ENCODE peak calls at places on chromosomes 11 and 22, in nine cellular contexts. K is GM23248; T is effector memory CD4-positive, alpha-beta T cell; C is neuronal stem cell; L is neural progenitor cell; G is HAP-1; U is lung; J is tibial nerve; H is CD8-positive, alpha-beta T cell. I is an unnamed sample.

GRCh38 chr11:68396526-68396925 is 64.0 kb upstream of the PPP6R3 start:
- DNase-seq in L (no peak), J (no peak), H (no peak), T (no peak), C (no peak), K (no peak), G (no peak), U (no peak), I (no peak)

GRCh38 chr11:93524173-93524536 is 19.0 kb downstream of the SMCO4 start:
- DNase-seq in J (no peak), U (no peak), K (no peak), L (no peak), T (no peak), G (no peak), C (no peak), H (no peak), I (no peak)

GRCh38 chr22:41780714-41781507 is 19.6 kb upstream of the CCDC134 start:
- DNase-seq in G (no peak), K (peak; percentile 64), U (peak; percentile 70), J (peak; percentile 35), T (peak; percentile 79), H (peak; percentile 92), C (no peak), L (no peak), I (no peak)

GRCh38 chr11:1482581-1483444 is 3.8 kb downstream of the MOB2 start:
- DNase-seq in C (no peak), K (no peak), H (no peak), J (no peak), U (peak; percentile 51), G (no peak), L (no peak), T (no peak), I (no peak)

GRCh38 chr11:67615455-67616430 is 9.0 kb downstream of the NDUFV1 start:
- DNase-seq in G (peak; percentile 78), J (no peak), H (peak; percentile 42), K (peak; percentile 52), C (no peak), U (no peak), T (no peak), L (peak; percentile 54), I (no peak)

GRCh38 chr11:14114269-14114668 is 151.7 kb downstream of the SPON1 start:
- DNase-seq in H (no peak), U (no peak), T (no peak), K (no peak), G (no peak), L (no peak), J (no peak), C (no peak), I (no peak)

GRCh38 chr11:65415499-65416340 is 6.9 kb upstream of the NEAT1 start:
- DNase-seq in H (no peak), L (peak; percentile 21), C (no peak), G (no peak), U (no peak), J (no peak), T (no peak), K (peak; percentile 17), I (no peak)

GRCh38 chr11:69166186-69167115 is 10.7 kb downstream of the SMIM38 start:
- DNase-seq in G (no peak), U (no peak), J (no peak), C (no peak), K (peak; percentile 90), H (no peak), L (peak; percentile 34), T (no peak), I (no peak)

GRCh38 chr22:25383278-25383820 is 163.9 kb downstream of the CRYBB2 start:
- DNase-seq in K (no peak), T (no peak), H (no peak), G (no peak), U (no peak), J (no peak), C (no peak), L (peak; percentile 35), I (no peak)

GRCh38 chr22:19169002-19169946 is 9.3 kb downstream of the SLC25A1 start:
- DNase-seq in K (peak; percentile 41), T (no peak), G (peak; percentile 75), C (peak; percentile 58), J (no peak), H (no peak), L (peak; percentile 94), U (no peak), I (no peak)

GRCh38 chr11:80841716-80842115 is 1400.9 kb upstream of the TENM4 start:
- DNase-seq in U (no peak), L (no peak), T (no peak), C (no peak), G (no peak), H (no peak), J (no peak), K (peak; percentile 18), I (no peak)

GRCh38 chr11:2673250-2673610 is 26.6 kb downstream of the KCNQ1OT1 start:
- DNase-seq in U (no peak), K (no peak), T (no peak), J (no peak), C (no peak), H (no peak), G (no peak), L (no peak), I (no peak)

GRCh38 chr11:126523441-126523840 is 168.0 kb downstream of the ST3GAL4 start:
- DNase-seq in H (no peak), K (no peak), J (no peak), G (no peak), L (no peak), U (no peak), C (no peak), T (no peak), I (no peak)

GRCh38 chr22:36083056-36083455 is 54.4 kb upstream of the RBFOX2 start:
- DNase-seq in T (no peak), H (no peak), J (no peak), L (no peak), U (no peak), K (no peak), C (no peak), G (no peak), I (no peak)

GRCh38 chr11:15106201-15106965 is 8.3 kb upstream of the INSC start:
- DNase-seq in K (peak; percentile 87), H (no peak), G (peak; percentile 12), T (no peak), C (no peak), J (no peak), L (peak; percentile 42), U (no peak), I (no peak)

GRCh38 chr11:63769719-63770443 is 1.3 kb upstream of the ZFTA start:
- DNase-seq in C (peak; percentile 32), T (no peak), L (peak; percentile 64), G (no peak), J (no peak), K (peak; percentile 24), U (no peak), H (no peak), I (no peak)
- H3K4me1 ChIP-seq in C (peaks cover 25% of the 10 kb centered on the region), T (peaks cover 17% of the 10 kb centered on the region), L (peaks cover 29% of the 10 kb centered on the region), G (peaks cover 10% of the 10 kb centered on the region), J (no peaks in the 10 kb centered on the region), K (peaks cover 6% of the 10 kb centered on the region), U (no peaks in the 10 kb centered on the region), H (peaks cover 15% of the 10 kb centered on the region), I (peaks cover 14% of the 10 kb centered on the region)

DNA sequence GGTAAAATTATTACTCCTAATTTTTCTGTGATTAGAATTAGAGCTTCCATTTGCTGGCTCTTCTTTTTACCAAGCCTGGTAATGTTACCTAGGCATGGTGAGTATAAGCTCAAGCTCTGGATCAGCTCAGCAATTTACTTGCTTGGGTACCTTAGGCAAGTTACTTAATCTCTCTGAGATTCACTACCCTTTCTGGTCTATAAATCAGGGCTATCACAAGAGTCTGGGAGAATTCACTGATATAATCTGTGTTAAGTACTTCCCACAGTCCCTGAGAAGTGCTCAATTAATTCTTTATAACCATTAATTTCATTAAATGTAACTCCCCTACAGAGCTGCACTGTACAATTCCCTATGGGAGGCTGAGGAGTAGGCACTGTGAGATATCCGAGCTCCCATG is 44.2 kb downstream of the TMEM123 start:
- DNase-seq in U (no peak), L (no peak), G (no peak), T (no peak), K (no peak), H (no peak), J (no peak), C (no peak), I (no peak)
- H3K36me3 ChIP-seq in U (peaks cover 6% of the 10 kb centered on the region), L (no peaks in the 10 kb centered on the region), G (no peaks in the 10 kb centered on the region), T (peaks cover 13% of the 10 kb centered on the region), K (peaks cover 2% of the 10 kb centered on the region), H (peaks cover 16% of the 10 kb centered on the region), J (no peaks in the 10 kb centered on the region), C (peaks cover 2% of the 10 kb centered on the region), I (no peaks in the 10 kb centered on the region)

GRCh38 chr22:39468487-39469325 is 11.9 kb downstream of the MGAT3 start:
- DNase-seq in U (no peak), H (no peak), T (no peak), J (no peak), G (no peak), L (no peak), C (no peak), K (no peak), I (no peak)

GRCh38 chr22:39469326-39469680 is 12.5 kb downstream of the MGAT3 start:
- DNase-seq in G (no peak), L (no peak), H (no peak), U (no peak), K (no peak), J (no peak), C (no peak), T (no peak), I (no peak)

GRCh38 chr22:39471421-39472141 is 14.8 kb downstream of the MGAT3 start:
- DNase-seq in J (no peak), L (peak; percentile 36), K (peak; percentile 48), G (peak; percentile 37), T (no peak), H (no peak), C (no peak), U (peak; percentile 48), I (no peak)

GRCh38 chr22:39470462-39471335 is 13.9 kb downstream of the MGAT3 start:
- DNase-seq in K (no peak), T (no peak), L (peak; percentile 48), C (no peak), U (no peak), H (no peak), J (no peak), G (no peak), I (no peak)

DNA sequence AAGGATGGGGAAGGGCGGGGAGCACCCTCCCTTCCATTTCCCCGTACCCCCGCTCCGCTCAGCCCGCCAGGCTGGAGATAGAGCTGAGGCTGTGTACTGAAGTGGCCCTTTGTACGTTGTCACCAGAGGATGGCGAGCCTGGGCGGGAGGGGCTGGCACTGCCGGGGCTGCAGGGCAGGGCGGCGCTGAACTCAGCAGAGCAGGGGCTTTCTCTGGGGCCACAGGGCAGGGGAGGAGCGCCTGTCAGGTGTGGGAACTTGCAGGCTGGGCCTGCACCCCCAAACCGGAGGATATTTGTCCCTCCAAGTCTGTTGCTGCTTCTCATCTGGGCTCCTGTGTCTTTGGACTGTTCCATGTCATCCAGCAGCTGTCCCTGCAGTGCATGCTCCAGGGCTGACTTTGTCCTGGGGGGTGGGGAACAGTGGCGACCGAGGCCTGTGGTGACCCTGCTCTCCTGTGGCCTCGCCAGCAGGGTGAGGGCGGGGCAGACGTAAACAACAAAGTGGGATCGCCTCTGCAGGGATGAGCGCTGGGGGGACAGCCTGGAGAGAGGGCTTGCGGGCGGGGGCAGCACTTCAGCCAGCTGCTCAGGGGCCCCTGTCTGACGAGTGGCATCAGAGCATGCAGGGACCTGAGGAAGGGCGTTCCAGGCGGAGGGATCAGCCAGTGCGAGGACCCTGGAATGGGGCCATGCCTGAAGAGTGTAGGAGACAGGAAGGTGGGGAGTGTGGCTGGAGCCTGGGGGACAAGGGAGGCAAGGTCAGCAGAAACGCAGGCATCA is 13.1 kb downstream of the MGAT3 start:
- DNase-seq in H (no peak), U (no peak), K (no peak), T (no peak), C (no peak), J (no peak), L (peak; percentile 46), G (no peak), I (no peak)
- H3K4me1 ChIP-seq in H (peaks cover 24% of the 10 kb centered on the region), U (no peaks in the 10 kb centered on the region), K (peaks cover 19% of the 10 kb centered on the region), T (peaks cover 14% of the 10 kb centered on the region), C (peaks cover 46% of the 10 kb centered on the region), J (no peaks in the 10 kb centered on the region), L (peaks cover 48% of the 10 kb centered on the region), G (no peaks in the 10 kb centered on the region), I (peaks cover 25% of the 10 kb centered on the region)

GRCh38 chr22:29994027-29994715 is 86.1 kb upstream of the HORMAD2 start:
- DNase-seq in H (no peak), L (no peak), U (no peak), J (no peak), G (no peak), C (no peak), T (no peak), K (peak; percentile 86), I (no peak)
- H3K36me3 ChIP-seq in H (peaks cover 14% of the 10 kb centered on the region), L (peaks cover 3% of the 10 kb centered on the region), U (peaks cover 2% of the 10 kb centered on the region), J (no peaks in the 10 kb centered on the region), G (peaks cover 9% of the 10 kb centered on the region), C (peaks cover 3% of the 10 kb centered on the region), T (peaks cover 15% of the 10 kb centered on the region), K (peaks cover 6% of the 10 kb centered on the region), I (no peaks in the 10 kb centered on the region)